ENCODE peak calls at places on chromosome 19, in ten cellular contexts. One of them, this sample, is unnamed.

GRCh38 chr19:56350416-56351045 is 35.9 kb upstream of the ZSCAN5A start:
- DNase-seq in stimulated activated CD8-positive, alpha-beta memory T cell treated with anti-CD3 and anti-CD28 coated beads, Interleukin-7, amount 100 ng/mL, for 1 hour: peak
- DNase-seq in ovary: peak
- DNase-seq in NCI-H2107: peak
- DNase-seq in GM12865: peak
- DNase-seq in body of pancreas: peak
- DNase-seq in neural progenitor cell: peak
- DNase-seq in lower leg skin: peak
- DNase-seq in transverse colon: peak
- DNase-seq in ACHN: peak
- DNase-seq in this sample: peak

GRCh38 chr19:38142176-38143035 is 81.6 kb downstream of the DPF1 start:
- DNase-seq in lower leg skin: peak
- DNase-seq in neural progenitor cell: peak
- DNase-seq in transverse colon: peak
- DNase-seq in ovary: peak
- DNase-seq in body of pancreas: peak
- DNase-seq in GM12865: peak
- DNase-seq in NCI-H2107: no peak
- DNase-seq in ACHN: peak
- DNase-seq in stimulated activated CD8-positive, alpha-beta memory T cell treated with anti-CD3 and anti-CD28 coated beads, Interleukin-7, amount 100 ng/mL, for 1 hour: peak
- DNase-seq in this sample: peak

GRCh38 chr19:5563941-5564612 is 3.7 kb downstream of the TINCR start:
- DNase-seq in NCI-H2107: no peak
- DNase-seq in lower leg skin: peak
- DNase-seq in ovary: no peak
- DNase-seq in GM12865: no peak
- DNase-seq in transverse colon: no peak
- DNase-seq in body of pancreas: no peak
- DNase-seq in neural progenitor cell: no peak
- DNase-seq in stimulated activated CD8-positive, alpha-beta memory T cell treated with anti-CD3 and anti-CD28 coated beads, Interleukin-7, amount 100 ng/mL, for 1 hour: no peak
- DNase-seq in ACHN: no peak
- DNase-seq in this sample: peak

GRCh38 chr19:31461814-31462539 is 112.7 kb upstream of the TSHZ3 start:
- DNase-seq in neural progenitor cell: no peak
- DNase-seq in NCI-H2107: no peak
- DNase-seq in GM12865: no peak
- DNase-seq in ovary: no peak
- DNase-seq in ACHN: no peak
- DNase-seq in stimulated activated CD8-positive, alpha-beta memory T cell treated with anti-CD3 and anti-CD28 coated beads, Interleukin-7, amount 100 ng/mL, for 1 hour: no peak
- DNase-seq in transverse colon: no peak
- DNase-seq in body of pancreas: no peak
- DNase-seq in lower leg skin: no peak
- DNase-seq in this sample: no peak

GRCh38 chr19:2678043-2678671 is 24.3 kb downstream of the GNG7 start:
- DNase-seq in lower leg skin: no peak
- DNase-seq in neural progenitor cell: no peak
- DNase-seq in transverse colon: peak
- DNase-seq in stimulated activated CD8-positive, alpha-beta memory T cell treated with anti-CD3 and anti-CD28 coated beads, Interleukin-7, amount 100 ng/mL, for 1 hour: no peak
- DNase-seq in ACHN: no peak
- DNase-seq in ovary: no peak
- DNase-seq in GM12865: peak
- DNase-seq in body of pancreas: no peak
- DNase-seq in NCI-H2107: no peak
- DNase-seq in this sample: no peak

GRCh38 chr19:17488593-17489391 is 18.5 kb downstream of the SLC27A1 start:
- DNase-seq in ovary: peak
- DNase-seq in NCI-H2107: no peak
- DNase-seq in ACHN: no peak
- DNase-seq in body of pancreas: peak
- DNase-seq in stimulated activated CD8-positive, alpha-beta memory T cell treated with anti-CD3 and anti-CD28 coated beads, Interleukin-7, amount 100 ng/mL, for 1 hour: peak
- DNase-seq in lower leg skin: peak
- DNase-seq in transverse colon: peak
- DNase-seq in neural progenitor cell: peak
- DNase-seq in GM12865: peak
- DNase-seq in this sample: peak

GRCh38 chr19:10430505-10431253 is 10.3 kb downstream of the PDE4A start:
- DNase-seq in neural progenitor cell: peak
- DNase-seq in NCI-H2107: no peak
- DNase-seq in ovary: no peak
- DNase-seq in transverse colon: peak
- DNase-seq in stimulated activated CD8-positive, alpha-beta memory T cell treated with anti-CD3 and anti-CD28 coated beads, Interleukin-7, amount 100 ng/mL, for 1 hour: no peak
- DNase-seq in GM12865: peak
- DNase-seq in lower leg skin: no peak
- DNase-seq in body of pancreas: peak
- DNase-seq in ACHN: peak
- DNase-seq in this sample: no peak

GRCh38 chr19:17172624-17173345 is 42.4 kb upstream of the USE1 start:
- DNase-seq in stimulated activated CD8-positive, alpha-beta memory T cell treated with anti-CD3 and anti-CD28 coated beads, Interleukin-7, amount 100 ng/mL, for 1 hour: no peak
- DNase-seq in lower leg skin: no peak
- DNase-seq in NCI-H2107: no peak
- DNase-seq in transverse colon: no peak
- DNase-seq in ovary: no peak
- DNase-seq in neural progenitor cell: no peak
- DNase-seq in body of pancreas: no peak
- DNase-seq in GM12865: no peak
- DNase-seq in ACHN: no peak
- DNase-seq in this sample: no peak

GRCh38 chr19:46420056-46420455 is 6.7 kb upstream of the CCDC8 start:
- DNase-seq in body of pancreas: no peak
- DNase-seq in ovary: no peak
- DNase-seq in NCI-H2107: no peak
- DNase-seq in GM12865: no peak
- DNase-seq in ACHN: no peak
- DNase-seq in transverse colon: no peak
- DNase-seq in neural progenitor cell: no peak
- DNase-seq in lower leg skin: no peak
- DNase-seq in stimulated activated CD8-positive, alpha-beta memory T cell treated with anti-CD3 and anti-CD28 coated beads, Interleukin-7, amount 100 ng/mL, for 1 hour: no peak
- DNase-seq in this sample: no peak